ENCODE peak calls at places on chromosomes 16 and 17, in six cellular contexts. E is dorsolateral prefrontal cortex; J is AG04450; V is cardiac muscle cell; L is colonic mucosa; I is CD8-positive, alpha-beta T cell. S is an unnamed sample.

GRCh38 chr16:590165-590874 is 454 bp downstream of the RAB40C start:
- DNase-seq in L (no peak), E (no peak), J (no peak), V (peak), I (peak), S (peak)

GRCh38 chr17:1029196-1029911 is 32.4 kb downstream of the TIMM22 start:
- DNase-seq in J (no peak), E (no peak), L (no peak), V (no peak), I (no peak), S (peak)

GRCh38 chr16:29644338-29644857 is 18.6 kb upstream of the SPN start:
- DNase-seq in L (no peak), I (no peak), V (no peak), E (no peak), J (no peak), S (no peak)

GRCh38 chr16:10616744-10617640 is 36.6 kb upstream of the EMP2 start:
- DNase-seq in E (no peak), I (no peak), L (peak), J (no peak), V (peak), S (peak)

GRCh38 chr16:6625606-6626005 is 707.0 kb upstream of the RBFOX1 start:
- DNase-seq in L (no peak), J (no peak), V (no peak), I (no peak), E (no peak), S (no peak)

GRCh38 chr16:7487896-7488295 is 155.3 kb downstream of the RBFOX1 start:
- DNase-seq in J (no peak), V (no peak), L (no peak), I (no peak), E (no peak), S (no peak)

GRCh38 chr17:81680150-81680549 is 3.4 kb downstream of the ARL16 start:
- DNase-seq in E (no peak), I (peak), L (no peak), J (no peak), V (no peak), S (no peak)

GRCh38 chr17:50267074-50267841 is 7.0 kb upstream of the TMEM92 start:
- DNase-seq in J (no peak), L (peak), E (no peak), I (no peak), V (no peak), S (peak)

GRCh38 chr17:9765302-9765701 is 26.1 kb downstream of the DHRS7C start:
- DNase-seq in J (no peak), I (no peak), L (no peak), V (no peak), E (no peak), S (no peak)

GRCh38 chr16:64952177-64952576 is 169.7 kb downstream of the CDH11 start:
- DNase-seq in L (no peak), I (no peak), V (no peak), E (no peak), J (peak), S (peak)

GRCh38 chr17:79003661-79004411 is 5.7 kb downstream of the CANT1 start:
- DNase-seq in I (no peak), E (no peak), V (no peak), J (no peak), L (peak), S (no peak)

GRCh38 chr17:75625813-75626486 is 7.3 kb upstream of the SMIM5 start:
- DNase-seq in E (no peak), J (no peak), I (no peak), V (peak), L (no peak), S (peak)

GRCh38 chr17:45740553-45741330 is 43.4 kb upstream of the CRHR1 start:
- DNase-seq in E (peak), I (no peak), V (peak), J (no peak), L (peak), S (peak)

GRCh38 chr17:35021520-35022380 is 41.4 kb downstream of the LIG3 start:
- DNase-seq in J (no peak), E (no peak), L (no peak), I (no peak), V (no peak), S (no peak)

GRCh38 chr17:74116087-74116717 is 87.3 kb upstream of the RPL38 start:
- DNase-seq in V (no peak), I (no peak), L (no peak), E (peak), J (no peak), S (no peak)

GRCh38 chr17:43784628-43785101 is 4.4 kb downstream of the CFAP97D1 start:
- DNase-seq in E (no peak), I (no peak), L (no peak), V (no peak), J (no peak), S (peak)

GRCh38 chr17:44778656-44779210 is 19.9 kb downstream of the ADAM11 start:
- DNase-seq in J (no peak), V (no peak), L (no peak), E (peak), I (no peak), S (no peak)

GRCh38 chr16:64437706-64438329 is 684.0 kb downstream of the CDH11 start:
- DNase-seq in I (no peak), J (no peak), V (peak), L (no peak), E (no peak), S (no peak)

GRCh38 chr16:83899272-83899897 is 470 bp downstream of the MLYCD start:
- DNase-seq in I (peak), E (peak), L (peak), J (peak), V (peak), S (peak)

GRCh38 chr16:84635702-84636101 is 12.6 kb upstream of the KLHL36 start:
- DNase-seq in J (no peak), L (no peak), I (no peak), E (no peak), V (no peak), S (no peak)

GRCh38 chr17:44043326-44043725 is 23.1 kb downstream of the LSM12 start:
- DNase-seq in I (no peak), L (no peak), E (no peak), V (no peak), J (peak), S (peak)

GRCh38 chr17:55351027-55351625 is 70.5 kb downstream of the MMD start:
- DNase-seq in J (no peak), V (no peak), L (no peak), I (no peak), E (no peak), S (no peak)

GRCh38 chr17:37567137-37567927 is 41.9 kb downstream of the SYNRG start:
- DNase-seq in I (no peak), J (no peak), E (no peak), L (no peak), V (no peak), S (no peak)

GRCh38 chr17:48068491-48068961 is 20.4 kb downstream of the NFE2L1 start:
- DNase-seq in E (no peak), J (no peak), L (no peak), I (no peak), V (no peak), S (peak)

GRCh38 chr16:27175888-27176287 is 27.4 kb upstream of the KDM8 start:
- DNase-seq in V (no peak), J (no peak), L (no peak), E (no peak), I (no peak), S (no peak)

GRCh38 chr17:45332505-45332904 is 15.7 kb upstream of the MAP3K14 start:
- DNase-seq in I (no peak), E (peak), J (no peak), L (no peak), V (no peak), S (no peak)

GRCh38 chr16:58345574-58346354 is 46.5 kb upstream of the GINS3 start:
- DNase-seq in E (no peak), L (no peak), V (no peak), I (no peak), J (no peak), S (peak)

GRCh38 chr17:71032746-71033273 is 863.5 kb downstream of the KCNJ2 start:
- DNase-seq in L (no peak), I (no peak), E (no peak), J (no peak), V (peak), S (no peak)

GRCh38 chr17:42407289-42407836 is 15.7 kb downstream of the CAVIN1 start:
- DNase-seq in I (peak), J (no peak), V (peak), L (peak), E (peak), S (no peak)

GRCh38 chr17:75778861-75779249 is 5.8 kb upstream of the UNK start:
- DNase-seq in L (peak), E (no peak), I (peak), V (peak), J (no peak), S (no peak)

GRCh38 chr16:11386791-11387546 is 41.7 kb downstream of the RMI2 start:
- DNase-seq in L (no peak), V (peak), J (no peak), I (no peak), E (peak), S (peak)

GRCh38 chr16:28188085-28188916 is 23.5 kb downstream of the XPO6 start:
- DNase-seq in E (no peak), J (no peak), I (no peak), L (no peak), V (no peak), S (no peak)

GRCh38 chr16:84308120-84308519 is 13.4 kb downstream of the WFDC1 start:
- DNase-seq in J (peak), V (peak), E (no peak), I (no peak), L (peak), S (peak)

GRCh38 chr16:74778646-74779045 is 4.0 kb upstream of the FA2H start:
- DNase-seq in I (no peak), V (no peak), J (no peak), L (peak), E (no peak), S (no peak)

GRCh38 chr16:74774223-74775139 is at the start of gene FA2H:
- DNase-seq in V (peak), L (peak), E (peak), I (peak), J (no peak), S (peak)

GRCh38 chr16:74773431-74774222 is 993 bp downstream of the FA2H start:
- DNase-seq in I (no peak), L (peak), J (no peak), E (no peak), V (no peak), S (no peak)

GRCh38 chr16:74776926-74777325 is 2.3 kb upstream of the FA2H start:
- DNase-seq in J (no peak), L (no peak), E (no peak), I (no peak), V (no peak), S (no peak)

GRCh38 chr16:74775255-74775654 is 635 bp upstream of the FA2H start:
- DNase-seq in V (no peak), L (no peak), E (no peak), I (no peak), J (no peak), S (no peak)
- H3K4me3 ChIP-seq in V (no peak), L (peak), E (peak), I (peak), J (no peak), S (no peak)

DNA sequence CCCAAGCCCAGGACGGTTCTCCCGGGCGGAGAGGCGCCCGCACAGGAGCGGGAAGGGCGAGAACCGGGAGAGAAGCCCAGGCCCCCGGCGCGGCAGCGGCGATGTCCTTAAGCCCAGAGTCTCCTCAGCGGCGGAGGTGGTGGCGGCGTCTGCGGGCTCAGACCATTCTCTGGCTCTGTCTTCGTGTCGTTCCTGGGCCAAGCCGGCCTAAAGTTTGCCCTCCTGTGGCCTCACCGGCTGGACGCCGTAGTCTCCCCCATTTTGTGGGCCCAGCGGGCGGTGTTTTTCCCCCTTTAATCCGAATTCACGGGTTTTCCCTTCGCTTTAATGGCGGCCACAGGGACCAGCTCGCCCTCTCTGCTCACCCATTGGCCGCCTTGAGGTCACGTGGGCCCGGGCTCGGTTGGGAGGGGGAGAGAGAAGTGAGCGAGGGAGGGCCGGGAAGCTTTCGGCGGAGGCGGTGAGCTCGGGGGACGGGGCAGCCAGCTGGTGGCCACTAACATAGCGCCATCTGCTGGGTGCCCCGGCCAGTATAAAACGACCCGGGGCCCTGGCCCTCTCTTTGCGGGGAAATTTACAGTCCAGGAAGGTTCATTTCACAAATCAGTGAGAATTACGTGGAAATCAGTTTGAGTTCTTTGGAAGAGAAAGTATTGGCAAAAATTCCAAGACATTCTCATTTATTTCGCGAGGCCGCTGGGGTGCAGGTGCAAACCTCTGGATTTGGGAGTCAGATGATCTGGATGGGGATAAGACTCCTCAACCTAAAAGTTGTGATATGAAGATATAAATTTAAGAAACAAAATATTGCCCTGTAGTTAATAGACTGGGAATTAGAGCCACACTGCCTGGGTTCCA is 762 bp upstream of the MED13 start:
- DNase-seq in I (peak), L (peak), V (peak), J (peak), E (peak), S (peak)
- H3K4me3 ChIP-seq in I (peak), L (peak), V (peak), J (peak), E (peak), S (peak)

DNA sequence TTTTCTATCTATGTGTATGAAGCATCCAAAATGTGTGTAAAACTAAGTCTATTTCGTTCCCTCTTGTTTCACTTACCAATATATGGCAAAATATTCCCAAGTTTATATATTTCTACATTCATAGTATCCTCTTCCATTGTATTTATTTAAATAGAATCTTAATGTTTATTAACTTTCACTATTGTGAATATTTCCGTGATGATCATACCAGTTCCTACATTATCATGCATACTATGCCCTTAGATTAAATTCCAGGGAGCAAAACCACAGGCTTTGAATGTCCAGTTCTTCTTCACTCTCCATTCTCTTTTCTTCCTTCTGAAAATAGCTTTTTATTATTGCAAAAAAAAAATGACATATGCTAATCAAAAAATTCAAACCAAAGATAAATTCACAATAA is 4.0 kb downstream of the MAP2K6 start:
- DNase-seq in L (no peak), I (no peak), J (no peak), V (no peak), E (no peak), S (peak)
- H3K4me3 ChIP-seq in L (no peak), I (no peak), J (no peak), V (no peak), E (no peak), S (no peak)

GRCh38 chr17:72406501-72406900 is 285.7 kb downstream of the SOX9 start:
- DNase-seq in E (no peak), V (no peak), I (no peak), L (peak), J (no peak), S (no peak)
- H3K4me3 ChIP-seq in E (no peak), V (no peak), I (no peak), L (no peak), J (no peak), S (no peak)

DNA sequence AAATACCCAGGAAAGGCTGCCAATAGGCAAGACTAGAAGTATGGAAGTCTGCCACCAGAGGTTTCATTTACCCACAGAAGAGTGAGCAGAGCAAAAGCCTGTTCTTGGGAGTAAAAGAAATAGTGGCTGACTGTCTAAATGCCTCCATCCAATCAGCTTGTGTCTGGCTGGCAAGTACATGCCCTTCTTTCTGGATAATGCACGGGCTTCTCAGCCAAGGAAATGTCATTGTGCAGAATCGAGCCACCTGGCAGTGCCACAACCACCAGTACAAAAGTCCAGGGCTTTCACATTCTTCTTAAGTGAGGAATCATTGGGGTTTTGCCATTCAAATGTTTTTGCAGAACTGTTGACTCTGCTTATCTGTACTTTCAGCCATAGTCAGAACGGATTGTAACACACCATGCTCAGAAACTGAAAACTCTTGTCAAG is 10.1 kb upstream of the ERCC4 start:
- DNase-seq in E (no peak), J (peak), L (no peak), V (no peak), I (no peak), S (peak)
- H3K4me3 ChIP-seq in E (no peak), J (no peak), L (no peak), V (no peak), I (no peak), S (peak)

GRCh38 chr16:89949121-89949742 is 677 bp downstream of the DEF8 start:
- DNase-seq in E (no peak), L (no peak), V (no peak), I (no peak), J (no peak), S (peak)

GRCh38 chr16:89951509-89951908 is 3.0 kb downstream of the DEF8 start:
- DNase-seq in V (no peak), I (no peak), J (no peak), L (no peak), E (no peak), S (no peak)

GRCh38 chr16:89952551-89952950 is 4.0 kb downstream of the DEF8 start:
- DNase-seq in L (no peak), J (no peak), E (no peak), I (no peak), V (no peak), S (no peak)

GRCh38 chr16:89952049-89952448 is 3.5 kb downstream of the DEF8 start:
- DNase-seq in J (no peak), V (no peak), E (no peak), I (no peak), L (peak), S (no peak)

DNA sequence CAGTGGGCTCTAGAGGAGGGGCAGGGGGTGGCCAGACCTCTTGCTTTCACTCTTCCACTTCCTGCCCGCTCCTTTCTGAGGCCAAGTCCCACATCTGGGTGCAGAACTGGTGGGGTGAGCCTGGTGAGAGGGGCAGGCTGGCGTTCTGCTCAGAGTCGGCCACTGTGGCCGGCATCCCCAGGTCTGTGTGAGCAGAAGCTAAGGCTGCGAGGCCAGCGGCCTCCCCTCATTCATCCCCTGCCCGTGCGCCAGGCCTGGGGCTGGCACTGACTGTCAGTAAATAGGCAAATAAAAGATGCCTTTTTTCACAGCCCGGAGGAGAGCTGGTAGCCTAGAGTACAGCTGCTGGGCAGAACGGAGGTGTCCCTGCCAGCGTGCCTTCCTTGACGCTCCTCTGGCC is 1.2 kb downstream of the DEF8 start:
- DNase-seq in I (no peak), V (no peak), E (no peak), J (no peak), L (no peak), S (no peak)
- H3K4me3 ChIP-seq in I (peak), V (peak), E (peak), J (peak), L (peak), S (peak)

GRCh38 chr16:3013491-3013951 is 798 bp downstream of the CLDN9 start:
- DNase-seq in L (no peak), I (no peak), V (no peak), J (no peak), E (no peak), S (no peak)

GRCh38 chr16:3014971-3015370 is 2.2 kb downstream of the CLDN9 start:
- DNase-seq in I (no peak), L (no peak), J (no peak), V (no peak), E (no peak), S (no peak)

GRCh38 chr16:3012246-3012645 is 477 bp upstream of the CLDN9 start:
- DNase-seq in V (no peak), E (no peak), I (no peak), L (no peak), J (no peak), S (no peak)

GRCh38 chr16:3013998-3014690 is 1.4 kb downstream of the CLDN9 start:
- DNase-seq in L (no peak), E (no peak), J (no peak), I (no peak), V (no peak), S (no peak)

DNA sequence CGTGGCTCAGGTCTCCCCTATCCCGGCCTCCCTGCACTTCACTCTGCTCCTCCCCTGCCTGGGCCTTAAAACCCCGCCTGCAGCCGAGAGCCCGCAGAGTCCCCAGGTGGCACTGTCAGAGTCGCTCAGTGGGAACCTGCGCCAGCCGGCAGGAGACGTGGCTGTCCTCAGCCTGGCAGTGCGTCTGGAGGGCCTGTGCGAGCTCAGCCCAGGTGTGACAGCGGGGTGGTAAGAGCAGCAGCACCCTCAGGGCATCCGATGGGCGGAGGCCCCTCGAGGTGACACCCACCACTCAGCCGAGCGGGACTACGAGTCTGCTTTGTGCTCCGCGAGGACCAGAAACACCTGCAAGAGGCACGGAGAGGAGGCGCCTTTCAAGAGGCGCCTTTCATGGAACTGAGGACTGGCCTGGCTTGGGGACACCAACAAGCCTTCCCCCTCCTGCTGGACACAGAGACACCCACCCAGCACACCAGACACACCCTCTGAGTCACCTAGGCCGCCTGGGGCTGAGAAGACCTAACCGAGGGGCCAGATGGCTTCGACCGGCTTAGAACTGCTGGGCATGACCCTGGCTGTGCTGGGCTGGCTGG is at the start of gene CLDN9:
- DNase-seq in E (no peak), J (no peak), V (peak), L (peak), I (no peak), S (no peak)
- H3K4me3 ChIP-seq in E (no peak), J (no peak), V (no peak), L (no peak), I (no peak), S (no peak)

S was measured in adipocyte.